ENCODE peak calls at places on chromosomes 3 and 15, in five cellular contexts. U is A549, H is HepG2, S is GM12878, N is K562. O is an unnamed sample.

GRCh38 chr3:134312072-134312872 is 61.6 kb upstream of the RYK start:
- DNase-seq in H (no peak), U (no peak), N (no peak), S (no peak), O (peak; percentile 67)

GRCh38 chr15:57527382-57528091 is 64.2 kb upstream of the MYZAP start:
- DNase-seq in S (peak; percentile 46), N (peak; percentile 45), H (peak; percentile 76), U (peak; percentile 64), O (peak; percentile 89)

GRCh38 chr3:13025778-13026518 is 47.3 kb downstream of the IQSEC1 start:
- DNase-seq in N (no peak), H (no peak), S (no peak), U (no peak), O (no peak)

GRCh38 chr3:113783463-113783862 is 36.6 kb downstream of the ATP6V1A start:
- DNase-seq in S (no peak), N (peak; percentile 6), U (peak; percentile 3), H (no peak), O (no peak)

GRCh38 chr3:40191850-40192448 is 117.6 kb upstream of the EIF1B start:
- DNase-seq in H (peak; percentile 33), U (peak; percentile 40), N (peak; percentile 78), S (no peak), O (peak; percentile 68)

GRCh38 chr3:58167431-58168351 is 43.1 kb downstream of the DNASE1L3 start:
- DNase-seq in N (peak; percentile 75), U (peak; percentile 46), H (no peak), S (no peak), O (peak; percentile 74)

GRCh38 chr3:58326267-58326932 is 6.3 kb upstream of the PXK start:
- DNase-seq in U (no peak), N (peak; percentile 36), H (no peak), S (no peak), O (no peak)

GRCh38 chr3:39275052-39275451 is 4.8 kb downstream of the CX3CR1 start:
- DNase-seq in H (no peak), N (no peak), U (no peak), S (no peak), O (no peak)

GRCh38 chr3:69738859-69739203 is 433 bp upstream of the MITF start:
- DNase-seq in U (no peak), N (no peak), S (no peak), H (no peak), O (no peak)
- H3K4me3 ChIP-seq in U (peak overlapping the region; percentile 85), N (peak overlapping the region; percentile 58), S (peak overlapping the region; percentile 59), H (peak overlapping the region; percentile 66), O (peak overlapping the region; percentile 94)

DNA sequence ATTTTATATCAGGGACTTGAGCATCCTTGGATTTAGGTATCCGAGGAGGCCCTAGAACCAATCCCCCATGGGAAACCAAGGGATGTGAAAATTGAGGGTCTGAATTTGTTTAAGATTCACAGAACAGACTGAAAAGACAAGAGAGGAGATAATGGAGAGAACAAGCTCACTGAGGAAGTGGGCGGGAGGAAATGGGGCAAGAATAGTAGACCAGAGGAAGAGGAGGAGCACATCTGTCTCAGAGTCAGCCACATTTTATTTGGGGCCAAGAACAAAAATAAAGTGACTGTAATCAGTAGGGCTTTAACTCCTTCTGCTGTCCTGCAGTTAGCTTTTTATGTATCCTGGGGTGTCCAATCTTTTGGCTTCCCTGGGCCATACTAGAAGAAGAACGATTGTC is 63.8 kb downstream of the BLM start:
- DNase-seq in S (peak; percentile 5), N (no peak), U (no peak), H (no peak), O (no peak)
- TF ChIP-seq JUNB in S (no peak), N (no peak), U (no peak), H (no peak), O (no peak)

GRCh38 chr3:64111083-64111482 is 87.8 kb upstream of the PSMD6 start:
- DNase-seq in N (no peak), H (no peak), U (no peak), S (no peak), O (no peak)

GRCh38 chr3:64109438-64109837 is 86.1 kb upstream of the PSMD6 start:
- DNase-seq in N (no peak), U (no peak), H (peak; percentile 89), S (no peak), O (no peak)

GRCh38 chr3:64114651-64115050 is 91.4 kb upstream of the PSMD6 start:
- DNase-seq in H (no peak), U (no peak), S (no peak), N (no peak), O (no peak)

GRCh38 chr3:64108784-64109317 is 85.6 kb upstream of the PSMD6 start:
- DNase-seq in N (no peak), U (no peak), H (no peak), S (no peak), O (no peak)

GRCh38 chr3:64111872-64112271 is 88.6 kb upstream of the PSMD6 start:
- DNase-seq in U (no peak), H (no peak), N (no peak), S (no peak), O (peak; percentile 23)
- TF ChIP-seq CTCF in U (no peak), H (no peak), N (no peak), S (no peak), O (no peak)

GRCh38 chr15:67092726-67093125 is 27.3 kb downstream of the SMAD3 start:
- DNase-seq in S (no peak), U (no peak), N (no peak), H (no peak), O (no peak)

GRCh38 chr15:67091966-67092677 is 26.7 kb downstream of the SMAD3 start:
- DNase-seq in U (no peak), H (no peak), S (no peak), N (no peak), O (no peak)

GRCh38 chr15:67094001-67094826 is 28.8 kb downstream of the SMAD3 start:
- DNase-seq in U (no peak), H (no peak), N (no peak), S (no peak), O (no peak)

GRCh38 chr15:67091073-67091965 is 25.9 kb downstream of the SMAD3 start:
- DNase-seq in N (peak; percentile 93), U (peak; percentile 85), S (peak; percentile 80), H (no peak), O (no peak)

DNA sequence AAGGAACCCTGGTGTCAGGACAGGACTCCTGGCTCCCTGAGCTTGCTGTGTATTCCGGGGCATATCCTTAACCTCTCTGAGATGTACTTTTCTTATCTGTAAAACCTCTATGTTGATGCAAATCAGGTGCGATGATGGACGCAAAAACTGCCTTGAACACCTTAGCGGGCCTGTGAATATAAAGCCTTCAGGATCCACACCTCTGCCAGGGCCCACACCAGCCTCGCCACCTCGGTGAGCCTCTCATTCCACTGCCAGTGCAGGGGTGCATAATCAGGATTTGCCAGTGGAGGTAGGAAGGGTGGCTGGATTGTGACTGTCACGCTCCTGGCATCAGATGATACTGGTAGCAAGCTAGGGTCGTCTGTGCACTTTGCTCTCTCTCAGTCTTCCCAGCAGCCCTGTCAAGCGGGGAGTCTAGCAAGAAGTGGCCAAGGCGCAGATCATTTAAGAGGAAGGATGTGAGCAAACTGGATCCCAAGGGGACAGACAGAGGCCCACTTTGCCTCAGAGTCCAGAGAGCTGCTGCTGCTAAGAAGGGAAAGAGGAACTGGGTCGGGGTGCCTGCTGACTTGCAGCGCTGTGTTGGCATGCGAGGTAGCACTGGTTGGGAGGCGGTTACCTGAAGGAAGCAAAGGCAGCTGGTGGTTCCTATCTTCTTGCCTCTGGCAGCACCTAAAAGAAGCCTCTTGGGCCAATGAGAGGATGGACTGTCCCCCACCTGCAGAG is 27.9 kb downstream of the SMAD3 start:
- DNase-seq in N (no peak), S (peak; percentile 46), U (no peak), H (no peak), O (no peak)
- H3K4me3 ChIP-seq in N (no peak overlapping the region), S (peak overlapping the region; percentile 12), U (no peak overlapping the region), H (no peak overlapping the region), O (no peak overlapping the region)

GRCh38 chr3:9846931-9847488 is 3.2 kb upstream of the RPUSD3 start:
- DNase-seq in S (no peak), N (no peak), U (no peak), H (no peak), O (no peak)
- TF ChIP-seq JUNB in S (no peak), N (no peak), U (no peak), H (no peak), O (no peak)

GRCh38 chr3:71533588-71533987 is 49.9 kb downstream of the FOXP1 start:
- DNase-seq in S (no peak), N (no peak), H (no peak), U (no peak), O (no peak)

GRCh38 chr3:71541313-71541712 is 42.2 kb downstream of the FOXP1 start:
- DNase-seq in N (peak; percentile 11), S (no peak), H (no peak), U (no peak), O (no peak)

GRCh38 chr3:71532639-71533395 is 50.7 kb downstream of the FOXP1 start:
- DNase-seq in S (no peak), N (no peak), H (no peak), U (no peak), O (no peak)

GRCh38 chr3:71536376-71536965 is 47.1 kb downstream of the FOXP1 start:
- DNase-seq in S (no peak), N (no peak), H (no peak), U (no peak), O (no peak)

DNA sequence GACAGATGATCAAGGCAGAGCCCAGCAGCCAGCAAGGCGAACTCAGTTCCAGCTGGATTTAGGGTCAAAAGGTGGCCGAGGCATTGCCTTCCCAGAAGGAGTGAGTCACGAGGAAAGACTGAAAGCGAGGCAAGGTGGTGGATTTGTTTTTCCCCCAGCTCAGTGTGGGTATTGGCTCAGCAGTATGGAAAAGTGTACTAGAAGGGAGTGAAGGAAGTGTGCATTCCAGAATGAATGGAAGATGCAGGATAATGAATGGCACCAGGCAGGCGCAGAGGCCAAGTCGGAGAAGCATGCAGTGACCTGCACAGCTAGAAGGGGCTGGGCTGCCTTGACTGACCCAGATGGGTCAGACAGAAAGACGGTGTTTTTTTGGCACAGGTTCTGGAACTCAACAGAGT is 46.3 kb downstream of the FOXP1 start:
- DNase-seq in N (no peak), H (no peak), U (peak; percentile 55), S (no peak), O (no peak)
- TF ChIP-seq CTCF in N (no peak), H (no peak), U (no peak), S (no peak), O (no peak)

GRCh38 chr3:186772886-186773417 is 10.4 kb upstream of the EIF4A2 start:
- DNase-seq in N (no peak), H (no peak), S (no peak), U (no peak), O (peak; percentile 70)
- H3K4me3 ChIP-seq in N (no peak overlapping the region), H (no peak overlapping the region), S (peak overlapping the region; percentile 67), U (no peak overlapping the region), O (peak overlapping the region; percentile 52)

GRCh38 chr15:67900621-67901147 is 60.8 kb upstream of the RNU6-1 start:
- DNase-seq in N (no peak), U (no peak), H (no peak), S (no peak), O (no peak)
- TF ChIP-seq JUNB in N (no peak), U (no peak), H (no peak), S (no peak), O (no peak)

O was measured in GM23338.